ENCODE peak calls at places on chromosomes 13 and 19, in five cellular contexts. T, P, O, K and I are unnamed samples.

GRCh38 chr19:41449079-41449864 is 6.3 kb downstream of the ERICH4 start:
- DNase-seq in O (peak), P (peak), K (peak), T (peak), I (peak)

GRCh38 chr13:100898431-100898830 is 223.8 kb upstream of the TMTC4 start:
- DNase-seq in O (no peak), K (no peak), T (peak), P (no peak), I (no peak)

GRCh38 chr13:44212633-44213387 is 160.8 kb upstream of the SERP2 start:
- DNase-seq in O (peak), P (no peak), K (no peak), T (peak), I (peak)

GRCh38 chr19:50870417-50871089 is 2.7 kb upstream of the KLK2 start:
- DNase-seq in T (peak), O (no peak), P (no peak), K (peak), I (no peak)

GRCh38 chr19:31675187-31675913 is 326.1 kb upstream of the TSHZ3 start:
- DNase-seq in P (no peak), K (no peak), T (peak), O (no peak), I (peak)

GRCh38 chr13:47168086-47168485 is 271.2 kb upstream of the HTR2A start:
- DNase-seq in O (no peak), K (no peak), T (peak), P (no peak), I (peak)

GRCh38 chr19:38709671-38710415 is 34.4 kb downstream of the CAPN12 start:
- DNase-seq in K (no peak), T (no peak), O (no peak), P (no peak), I (no peak)

GRCh38 chr19:22976248-22976647 is 26.7 kb downstream of the ZNF728 start:
- DNase-seq in K (no peak), T (no peak), P (no peak), O (no peak), I (no peak)

GRCh38 chr13:41603917-41604316 is 146.6 kb downstream of the RGCC start:
- DNase-seq in K (no peak), P (no peak), T (peak), O (no peak), I (peak)

GRCh38 chr13:82480415-82480814 is 1401.9 kb downstream of the SLITRK1 start:
- DNase-seq in T (no peak), O (no peak), P (no peak), K (no peak), I (no peak)

GRCh38 chr13:29801102-29801501 is 49.3 kb downstream of the UBL3 start:
- DNase-seq in P (no peak), T (no peak), K (no peak), O (peak), I (no peak)

GRCh38 chr13:87080100-87080779 is 590.9 kb upstream of the SLITRK5 start:
- DNase-seq in O (no peak), K (no peak), P (no peak), T (no peak), I (no peak)

GRCh38 chr19:5974721-5975387 is 3.1 kb downstream of the RANBP3 start:
- DNase-seq in O (no peak), P (no peak), T (peak), K (no peak), I (no peak)

GRCh38 chr13:95781016-95781415 is 104.1 kb downstream of the DNAJC3 start:
- DNase-seq in T (no peak), O (no peak), P (no peak), K (no peak), I (no peak)

GRCh38 chr19:11479470-11480080 is 1.3 kb downstream of the ELAVL3 start:
- DNase-seq in O (peak), K (peak), P (peak), T (no peak), I (no peak)

GRCh38 chr19:4939466-4939865 is 29.4 kb upstream of the KDM4B start:
- DNase-seq in K (no peak), O (no peak), P (no peak), T (no peak), I (no peak)

GRCh38 chr19:28296506-28296905 is 916.4 kb downstream of the UQCRFS1 start:
- DNase-seq in T (no peak), K (no peak), O (no peak), P (no peak), I (no peak)

GRCh38 chr19:50358483-50359431 is 6.7 kb downstream of the NAPSA start:
- DNase-seq in T (peak), P (no peak), O (no peak), K (no peak), I (no peak)

GRCh38 chr19:38371081-38371480 is 3.3 kb upstream of the PSMD8 start:
- DNase-seq in K (no peak), O (no peak), P (no peak), T (no peak), I (no peak)

GRCh38 chr13:36804588-36804987 is 14.4 kb upstream of the RFXAP start:
- DNase-seq in T (no peak), O (no peak), P (no peak), K (no peak), I (no peak)

GRCh38 chr13:32381539-32381938 is 46.4 kb downstream of the N4BP2L1 start:
- DNase-seq in P (peak), K (peak), O (peak), T (peak), I (peak)

GRCh38 chr13:67464154-67464553 is 234.0 kb upstream of the PCDH9 start:
- DNase-seq in P (no peak), T (no peak), O (no peak), K (no peak), I (no peak)

GRCh38 chr19:16897572-16898056 is 8.8 kb downstream of the F2RL3 start:
- DNase-seq in P (no peak), T (no peak), K (no peak), O (no peak), I (peak)

GRCh38 chr13:42835012-42835411 is 53.6 kb downstream of the FAM216B start:
- DNase-seq in T (no peak), P (no peak), O (no peak), K (no peak), I (no peak)

GRCh38 chr19:38644719-38645118 is 2.7 kb upstream of the ACTN4 start:
- DNase-seq in O (peak), K (peak), P (no peak), T (no peak), I (no peak)

GRCh38 chr19:45440259-45440638 is 16.5 kb upstream of the ERCC1 start:
- DNase-seq in O (no peak), T (no peak), P (no peak), K (no peak), I (no peak)

GRCh38 chr13:43544011-43544410 is 242.8 kb downstream of the ENOX1 start:
- DNase-seq in P (no peak), T (peak), K (no peak), O (no peak), I (peak)

GRCh38 chr13:99982021-99982740 is 597 bp downstream of the ZIC2 start:
- DNase-seq in T (no peak), K (no peak), P (no peak), O (peak), I (no peak)

GRCh38 chr13:102680842-102681725 is 13.8 kb downstream of the METTL21C start:
- DNase-seq in P (no peak), K (no peak), T (peak), O (no peak), I (no peak)

GRCh38 chr13:51849145-51850101 is 4.4 kb upstream of the TMEM272 start:
- DNase-seq in K (peak), P (peak), T (peak), O (peak), I (peak)

GRCh38 chr19:45470147-45471081 is 2.6 kb downstream of the FOSB start:
- DNase-seq in P (no peak), T (peak), K (no peak), O (peak), I (peak)

GRCh38 chr19:41265376-41266153 is 1.4 kb downstream of the HNRNPUL1 start:
- DNase-seq in O (peak), P (no peak), T (peak), K (no peak), I (peak)

GRCh38 chr19:39001016-39001415 is 25.5 kb upstream of the FBXO17 start:
- DNase-seq in T (no peak), P (no peak), O (no peak), K (no peak), I (no peak)

GRCh38 chr19:33468361-33469170 is 53.0 kb downstream of the PEPD start:
- DNase-seq in T (peak), P (no peak), K (peak), O (peak), I (peak)

GRCh38 chr19:50803633-50804419 is 13.6 kb downstream of the ACP4 start:
- DNase-seq in O (no peak), T (no peak), K (no peak), P (no peak), I (peak)

GRCh38 chr19:45253396-45254027 is 2.4 kb downstream of the MARK4 start:
- DNase-seq in O (peak), K (no peak), P (no peak), T (peak), I (no peak)

GRCh38 chr13:42865703-42866102 is 84.3 kb downstream of the FAM216B start:
- DNase-seq in P (no peak), T (peak), O (no peak), K (peak), I (peak)

GRCh38 chr13:92537485-92537884 is 689.1 kb upstream of the GPC6 start:
- DNase-seq in K (no peak), T (no peak), O (no peak), P (no peak), I (no peak)

GRCh38 chr19:53878786-53879144 is 3.2 kb upstream of the PRKCG start:
- DNase-seq in K (no peak), P (no peak), O (no peak), T (no peak), I (peak)

GRCh38 chr19:53882391-53883050 is 524 bp downstream of the PRKCG start:
- DNase-seq in K (no peak), T (no peak), O (no peak), P (no peak), I (no peak)

GRCh38 chr19:53881482-53882390 is at the start of gene PRKCG:
- DNase-seq in P (peak), K (peak), O (peak), T (no peak), I (peak)

GRCh38 chr19:53879145-53880037 is 2.6 kb upstream of the PRKCG start:
- DNase-seq in T (peak), K (peak), O (peak), P (peak), I (peak)

GRCh38 chr19:53880716-53881481 is 1.1 kb upstream of the PRKCG start:
- DNase-seq in K (peak), O (no peak), T (no peak), P (no peak), I (peak)
- H2BK15ac ChIP-seq in K (no peak), O (no peak), T (no peak), P (no peak), I (no peak)

GRCh38 chr19:7788178-7788932 is 25.3 kb downstream of the CLEC4M start:
- DNase-seq in O (no peak), T (no peak), K (peak), P (no peak), I (no peak)

GRCh38 chr19:7788933-7789323 is 25.9 kb downstream of the CLEC4M start:
- DNase-seq in P (no peak), T (no peak), O (no peak), K (no peak), I (no peak)

GRCh38 chr19:7789447-7789846 is 26.4 kb downstream of the CLEC4M start:
- DNase-seq in P (no peak), K (peak), O (peak), T (no peak), I (no peak)

GRCh38 chr19:7787141-7787540 is 24.1 kb downstream of the CLEC4M start:
- DNase-seq in K (peak), P (no peak), O (peak), T (no peak), I (no peak)

DNA sequence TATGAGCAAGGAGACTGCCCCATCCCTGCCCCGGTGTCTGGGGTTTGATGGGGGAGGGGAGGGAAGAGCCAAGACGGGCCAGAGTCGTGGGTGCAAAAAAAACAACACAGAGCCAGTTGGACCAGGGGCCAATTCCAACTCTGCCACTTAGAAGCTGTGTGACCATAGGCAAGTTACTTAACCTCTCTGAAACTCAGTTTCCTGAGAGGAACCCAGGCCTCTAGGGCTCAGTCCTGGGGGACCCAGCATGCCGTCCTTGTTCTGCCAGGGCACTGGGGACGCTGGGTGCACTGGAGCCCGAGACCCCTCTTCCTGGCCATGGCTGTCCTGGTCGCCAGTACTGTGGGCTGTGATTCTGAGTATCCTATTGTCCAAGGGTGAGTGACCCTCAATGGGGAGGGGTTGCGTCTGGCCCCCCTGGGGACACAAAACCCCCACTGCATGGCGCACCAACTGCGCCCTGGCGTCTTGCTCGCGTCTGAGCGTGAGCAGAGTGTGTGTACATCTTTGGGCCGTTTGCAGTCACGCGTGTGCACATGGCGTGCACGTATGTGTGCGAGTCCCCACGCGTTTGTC is 24.6 kb downstream of the CLEC4M start:
- DNase-seq in T (no peak), K (no peak), O (no peak), P (no peak), I (no peak)
- H3K9ac ChIP-seq in T (no peak), K (no peak), O (no peak), P (no peak), I (no peak)

GRCh38 chr13:81458211-81458610 is 1117.3 kb upstream of the SPRY2 start:
- DNase-seq in P (no peak), K (no peak), T (no peak), O (no peak), I (no peak)
- H3K23ac ChIP-seq in P (no peak), K (no peak), T (no peak), O (no peak), I (no peak)

DNA sequence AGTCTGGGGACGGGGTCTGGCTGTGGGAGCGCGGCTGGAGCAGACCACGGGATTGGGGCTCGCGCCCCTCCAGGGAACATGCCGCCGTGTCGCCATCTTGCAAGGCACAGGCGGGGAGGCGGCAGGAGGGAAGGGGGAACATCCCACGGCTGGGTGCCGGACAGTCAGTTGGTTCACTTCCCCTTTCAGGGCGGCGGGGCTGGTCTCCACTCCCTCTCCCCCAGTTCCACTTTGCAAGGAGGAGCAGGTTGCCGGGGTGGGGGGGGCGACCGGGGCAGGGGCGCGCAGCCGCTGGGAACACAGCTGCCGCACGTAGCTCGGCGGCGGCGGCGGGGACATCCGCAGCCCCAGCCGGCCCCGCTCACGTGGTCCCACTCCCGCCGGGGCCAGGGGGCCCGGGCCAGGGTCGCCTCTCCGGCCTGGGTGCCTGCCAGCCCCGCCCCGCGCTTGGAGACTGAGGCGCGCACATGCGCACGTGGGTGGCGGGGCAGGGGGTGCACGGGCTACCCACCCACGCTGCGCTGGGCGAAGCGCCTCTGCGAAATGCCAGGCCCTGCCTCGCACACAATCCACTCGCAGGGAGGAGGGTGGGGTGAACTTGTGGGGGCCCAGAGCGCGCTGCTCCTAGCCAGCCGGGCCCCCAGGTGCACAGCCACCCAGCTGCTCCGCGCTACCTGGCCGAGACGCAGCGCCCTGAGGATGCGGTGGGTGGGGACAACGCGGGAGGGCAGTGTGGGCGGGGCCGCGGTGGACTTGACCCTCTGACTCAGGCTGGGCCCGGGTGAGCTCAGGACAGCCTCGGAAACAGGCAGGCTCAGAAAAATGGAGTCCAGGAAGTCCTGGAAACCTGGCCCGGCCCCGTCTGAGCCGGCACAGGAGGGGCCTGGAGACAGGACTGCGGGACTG is 6.4 kb downstream of the KLF16 start:
- DNase-seq in K (peak), T (peak), P (no peak), O (peak), I (peak)
- H2BK15ac ChIP-seq in K (no peak), T (peak), P (peak), O (no peak), I (peak)

GRCh38 chr19:1290699-1291651 is 5.3 kb downstream of the EFNA2 start:
- DNase-seq in K (no peak), T (no peak), P (no peak), O (no peak), I (no peak)
- H3K9ac ChIP-seq in K (no peak), T (no peak), P (peak), O (no peak), I (no peak)

GRCh38 chr13:80524447-80525215 is 183.7 kb upstream of the SPRY2 start:
- DNase-seq in K (no peak), P (no peak), T (no peak), O (no peak), I (no peak)
- H3K23ac ChIP-seq in K (no peak), P (no peak), T (no peak), O (no peak), I (no peak)